ENCODE peak calls at places on chromosome 15, in eight cellular contexts. C is RWPE2; L is right cardiac atrium; D is gastrocnemius medialis; Z is aorta; T is left lung; X is heart right ventricle; O is CD8-positive, alpha-beta T cell. B is an unnamed sample. For H3K27me3, the result is how much of the 10 kb centered on the place peaks cover.

GRCh38 chr15:48761393-48762158 is 49.3 kb downstream of the CEP152 start:
- ATAC-seq in T (no peak), Z (no peak), O (no peak), C (no peak), D (no peak), X (no peak), L (no peak), B (no peak)

GRCh38 chr15:93305306-93305705 is 216.3 kb upstream of the RGMA start:
- ATAC-seq in C (no peak), T (no peak), Z (no peak), L (no peak), X (no peak), O (no peak), D (no peak), B (no peak)

GRCh38 chr15:63238796-63239195 is 38.6 kb upstream of the APH1B start:
- ATAC-seq in C (peak), D (peak), T (no peak), Z (no peak), X (peak), O (no peak), L (peak), B (peak)

GRCh38 chr15:72838311-72838731 is 54.8 kb upstream of the ADPGK start:
- ATAC-seq in C (no peak), D (peak), X (no peak), O (no peak), Z (no peak), L (peak), T (no peak), B (no peak)

GRCh38 chr15:43879386-43880355 is 52.9 kb downstream of the WDR76 start:
- ATAC-seq in D (no peak), O (no peak), C (no peak), L (peak), Z (no peak), T (no peak), X (peak), B (no peak)

GRCh38 chr15:70762469-70763119 is 764 bp downstream of the UACA start:
- ATAC-seq in Z (peak), T (peak), D (peak), O (no peak), C (peak), X (peak), L (peak), B (peak)

GRCh38 chr15:61974118-61974517 is 86.1 kb downstream of the VPS13C start:
- ATAC-seq in Z (no peak), C (no peak), D (no peak), O (no peak), L (no peak), X (no peak), T (no peak), B (no peak)

GRCh38 chr15:31016446-31016915 is 25.1 kb upstream of the MTMR10 start:
- ATAC-seq in C (peak), L (no peak), T (peak), D (no peak), Z (no peak), O (no peak), X (no peak), B (no peak)

GRCh38 chr15:40787344-40787841 is 17.6 kb downstream of the C15orf62 start:
- ATAC-seq in O (peak), L (peak), X (no peak), Z (no peak), D (no peak), T (peak), C (peak), B (no peak)

GRCh38 chr15:24919446-24919845 is 35.3 kb upstream of the SNRPN start:
- ATAC-seq in X (no peak), Z (no peak), C (peak), L (no peak), O (no peak), D (no peak), T (no peak), B (no peak)
- H3K27me3 ChIP-seq in X (under half), Z (under half), C (under half), L (under half), O (under half), D (under half), T (under half), B (under half)

DNA sequence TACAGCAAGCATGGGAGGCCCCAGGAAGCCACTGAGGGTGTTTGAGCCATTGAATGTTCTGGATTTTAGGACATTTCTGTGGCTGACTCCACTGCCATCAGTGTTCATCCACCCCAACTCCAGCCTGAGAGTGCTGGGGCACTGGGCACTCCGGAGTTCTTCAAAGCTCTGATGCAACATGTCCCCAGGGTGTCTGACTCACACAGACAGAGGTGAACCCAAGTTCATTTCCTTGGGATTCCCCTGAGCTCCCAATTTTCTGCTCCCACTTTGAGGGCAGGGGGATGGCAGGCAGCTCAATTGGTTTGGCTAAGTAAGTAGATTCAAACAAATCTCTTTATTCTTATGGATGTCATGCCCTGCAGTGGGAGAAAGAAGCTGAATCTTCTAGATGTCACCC is 2.2 kb downstream of the STRA6 start:
- ATAC-seq in Z (peak), L (peak), X (peak), C (peak), T (peak), O (no peak), D (peak), B (peak)
- H3K27ac ChIP-seq in Z (no peak), L (no peak), X (no peak), C (peak), T (no peak), O (no peak), D (no peak), B (no peak)

DNA sequence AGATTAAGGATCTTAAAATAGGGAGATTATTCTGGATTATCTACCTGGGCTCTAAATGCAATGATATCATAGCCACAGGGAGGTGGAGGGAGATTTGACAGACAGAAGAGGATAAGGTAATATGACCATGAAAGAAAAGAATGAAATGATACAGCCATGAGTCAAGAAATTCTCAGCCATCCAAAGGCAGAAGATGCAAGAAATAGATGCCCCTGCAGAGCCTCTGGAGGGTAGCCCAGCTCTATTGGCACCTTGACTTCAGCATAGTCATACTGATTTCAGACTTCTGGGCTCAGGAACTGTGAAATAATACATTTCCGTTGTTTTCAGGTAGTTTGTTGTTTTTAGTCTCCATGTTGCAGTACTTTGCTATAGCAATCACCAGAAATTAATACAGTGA is 31.9 kb upstream of the FOXB1 start:
- ATAC-seq in T (no peak), O (no peak), Z (no peak), X (no peak), C (peak), D (no peak), L (no peak), B (no peak)
- H3K27me3 ChIP-seq in T (under half), O (under half), Z (under half), X (under half), C (under half), D (under half), L (under half), B (under half)

GRCh38 chr15:91926871-91927270 is 73.4 kb downstream of the SLCO3A1 start:
- ATAC-seq in C (no peak), T (peak), X (peak), Z (peak), L (peak), O (no peak), D (peak), B (peak)

GRCh38 chr15:91924842-91925495 is 71.5 kb downstream of the SLCO3A1 start:
- ATAC-seq in X (no peak), T (no peak), O (no peak), D (no peak), L (no peak), Z (no peak), C (no peak), B (no peak)

GRCh38 chr15:91930092-91930491 is 76.6 kb downstream of the SLCO3A1 start:
- ATAC-seq in O (no peak), Z (no peak), L (no peak), T (no peak), C (no peak), X (peak), D (no peak), B (no peak)

GRCh38 chr15:91929509-91929908 is 76.0 kb downstream of the SLCO3A1 start:
- ATAC-seq in O (no peak), Z (no peak), X (peak), L (peak), C (no peak), T (peak), D (no peak), B (peak)

GRCh38 chr15:91928676-91929075 is 75.2 kb downstream of the SLCO3A1 start:
- ATAC-seq in L (no peak), O (no peak), T (peak), D (no peak), X (no peak), Z (no peak), C (no peak), B (no peak)
- H3K27ac ChIP-seq in L (no peak), O (no peak), T (no peak), D (no peak), X (no peak), Z (no peak), C (no peak), B (peak)

DNA sequence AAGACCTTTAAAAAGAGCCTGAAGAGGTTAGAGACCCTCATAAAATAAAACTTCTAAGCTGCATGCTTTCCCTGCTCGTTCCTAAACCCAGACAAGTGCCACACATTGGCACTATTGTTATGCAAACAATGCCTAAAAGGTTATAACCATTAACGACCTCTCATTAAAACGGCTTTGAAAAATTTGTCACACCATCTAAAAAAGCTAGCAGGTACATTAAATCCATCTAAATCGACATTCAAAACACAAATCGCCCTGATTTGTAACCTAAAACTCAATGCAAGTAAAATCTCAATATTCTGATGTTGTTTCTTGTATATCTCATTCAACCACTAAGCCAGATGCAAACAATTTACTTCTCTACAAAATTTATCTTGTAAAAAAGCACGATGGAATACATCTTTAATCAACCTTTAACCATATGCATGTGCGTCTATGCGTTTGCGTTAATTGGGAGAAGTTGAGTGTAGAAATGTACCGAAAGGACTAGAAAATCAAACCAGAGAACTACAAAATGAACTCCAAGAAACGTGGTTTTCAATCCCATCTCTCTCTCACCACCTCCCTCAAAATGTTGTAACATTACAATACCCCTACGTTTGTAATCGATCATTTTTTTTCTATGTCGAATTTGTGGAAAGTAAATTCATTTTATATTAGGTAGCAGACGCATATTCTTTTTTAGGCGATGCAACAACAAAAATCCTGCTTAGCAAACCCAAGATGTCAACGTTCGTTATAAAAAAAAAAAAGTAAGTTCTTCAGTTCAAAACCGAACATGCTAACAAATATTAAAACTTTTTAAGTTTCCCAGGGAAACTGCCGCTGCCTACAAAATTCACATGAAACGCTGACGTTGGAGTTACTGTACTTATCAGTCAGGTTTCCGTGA is 1.1 kb downstream of the ALDH1A2 start:
- ATAC-seq in D (no peak), X (no peak), L (no peak), Z (no peak), O (no peak), C (no peak), T (no peak), B (no peak)
- H3K27me3 ChIP-seq in D (under half), X (half or more), L (under half), Z (under half), O (under half), C (under half), T (half or more), B (half or more)

GRCh38 chr15:39578851-39579486 is 1.9 kb upstream of the THBS1 start:
- ATAC-seq in X (no peak), C (no peak), L (no peak), Z (no peak), D (no peak), O (no peak), T (no peak), B (no peak)

GRCh38 chr15:39579487-39580116 is 1.3 kb upstream of the THBS1 start:
- ATAC-seq in L (peak), X (peak), T (peak), D (peak), C (peak), Z (peak), O (no peak), B (peak)

GRCh38 chr15:39581501-39582285 is 814 bp downstream of the THBS1 start:
- ATAC-seq in X (peak), Z (peak), D (no peak), O (no peak), L (peak), T (peak), C (no peak), B (no peak)

GRCh38 chr15:39580630-39581500 is at the start of gene THBS1:
- ATAC-seq in Z (peak), O (peak), D (peak), L (peak), X (peak), C (peak), T (peak), B (peak)

GRCh38 chr15:39580117-39580629 is 706 bp upstream of the THBS1 start:
- ATAC-seq in C (peak), L (peak), X (peak), Z (peak), O (peak), T (peak), D (peak), B (peak)
- H3K27ac ChIP-seq in C (peak), L (peak), X (peak), Z (no peak), O (no peak), T (peak), D (peak), B (peak)

GRCh38 chr15:89749059-89749458 is 2.0 kb downstream of the MESP1 start:
- ATAC-seq in T (no peak), X (no peak), D (no peak), C (no peak), O (no peak), Z (no peak), L (no peak), B (no peak)

GRCh38 chr15:89749951-89750559 is 994 bp downstream of the MESP1 start:
- ATAC-seq in O (no peak), L (peak), T (peak), C (no peak), D (peak), X (no peak), Z (peak), B (peak)

GRCh38 chr15:89746386-89746974 is 4.6 kb downstream of the MESP1 start:
- ATAC-seq in Z (no peak), L (no peak), C (no peak), X (no peak), O (no peak), D (no peak), T (no peak), B (no peak)

GRCh38 chr15:89749526-89749925 is 1.5 kb downstream of the MESP1 start:
- ATAC-seq in C (no peak), L (no peak), Z (no peak), O (no peak), D (no peak), T (no peak), X (no peak), B (no peak)

DNA sequence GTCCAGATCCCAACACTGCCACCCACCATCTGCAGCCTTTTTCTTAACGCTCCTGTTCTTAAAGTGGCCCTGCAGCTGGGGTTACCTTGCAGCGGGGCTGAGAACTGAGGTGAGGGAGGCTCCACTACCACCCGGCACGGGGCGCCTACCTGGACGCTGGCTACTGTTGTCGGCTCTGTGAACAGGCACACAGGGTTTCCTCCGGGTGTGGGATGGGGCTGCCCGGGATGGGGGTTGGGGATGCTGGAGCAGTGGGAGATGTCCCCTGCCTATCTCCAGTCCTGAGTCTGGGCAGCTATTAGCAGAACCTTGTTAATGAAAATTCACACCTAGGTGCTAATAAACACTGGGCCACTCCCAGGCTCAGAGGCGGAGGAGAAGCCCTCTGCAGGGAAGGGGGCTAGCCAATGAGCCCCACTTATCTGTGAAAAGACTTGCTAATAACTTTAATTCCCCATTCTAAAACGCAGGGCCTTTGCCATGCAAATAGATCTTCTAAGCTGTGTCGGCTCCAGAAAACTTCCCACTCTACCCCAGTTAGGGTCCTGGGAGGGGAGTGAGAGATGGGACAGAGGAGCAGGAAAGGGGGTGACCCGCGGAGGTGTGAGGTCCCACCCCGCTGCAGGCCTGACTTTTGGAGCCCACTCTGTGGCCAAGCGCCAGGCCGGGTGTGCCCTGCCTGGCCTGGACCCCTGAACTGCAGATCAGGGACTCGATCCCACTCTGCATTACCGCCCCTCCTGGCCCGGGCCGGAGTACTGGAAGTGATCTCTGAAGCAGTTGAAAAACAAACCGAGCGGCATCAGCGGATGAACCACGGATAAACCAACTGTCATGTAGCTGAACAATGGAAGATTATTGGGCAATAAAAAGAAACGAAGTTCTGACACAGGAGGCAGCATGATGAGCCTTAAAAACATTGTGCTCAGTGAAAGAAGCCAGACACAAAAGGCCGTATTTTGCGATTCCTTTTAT is 3.1 kb downstream of the MESP1 start:
- ATAC-seq in D (no peak), X (no peak), O (no peak), Z (no peak), C (no peak), T (no peak), L (no peak), B (no peak)
- H3K27me3 ChIP-seq in D (under half), X (under half), O (under half), Z (under half), C (under half), T (under half), L (under half), B (under half)

DNA sequence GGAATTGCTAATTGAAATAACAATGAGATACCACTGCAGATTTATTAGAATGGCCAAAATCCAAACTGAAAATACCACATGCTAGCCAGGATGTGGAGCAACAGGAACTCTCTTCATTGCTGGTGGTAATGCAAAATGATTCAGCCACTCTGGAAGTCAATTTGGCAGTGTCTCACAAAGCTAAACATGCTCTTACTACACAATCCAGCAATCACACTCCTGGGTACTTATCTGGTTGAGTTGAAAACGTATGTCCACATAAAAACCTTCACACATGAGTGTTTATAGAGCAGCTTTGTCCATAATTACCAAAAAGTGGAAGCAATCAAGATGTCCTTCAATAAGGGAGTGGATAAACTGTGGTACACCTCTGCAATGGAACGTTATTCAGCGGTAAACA is 113.3 kb downstream of the SMAD6 start:
- ATAC-seq in D (no peak), L (no peak), X (no peak), T (peak), Z (no peak), C (peak), O (no peak), B (no peak)
- H3K27ac ChIP-seq in D (no peak), L (no peak), X (no peak), T (peak), Z (no peak), C (peak), O (no peak), B (no peak)

GRCh38 chr15:66253296-66253642 is 281 bp downstream of the MEGF11 start:
- ATAC-seq in D (no peak), Z (no peak), X (no peak), T (no peak), L (no peak), O (no peak), C (peak), B (no peak)

GRCh38 chr15:66254364-66255292 is 1.1 kb upstream of the MEGF11 start:
- ATAC-seq in L (no peak), C (no peak), O (no peak), D (no peak), T (no peak), X (no peak), Z (no peak), B (no peak)

GRCh38 chr15:66255293-66255676 is 1.7 kb upstream of the MEGF11 start:
- ATAC-seq in Z (no peak), O (no peak), L (no peak), T (no peak), X (no peak), D (no peak), C (no peak), B (no peak)

GRCh38 chr15:66252411-66253295 is 897 bp downstream of the MEGF11 start:
- ATAC-seq in Z (peak), D (peak), C (peak), L (peak), O (peak), X (peak), T (peak), B (peak)

GRCh38 chr15:66253643-66254363 is at the start of gene MEGF11:
- ATAC-seq in Z (peak), L (peak), O (no peak), D (peak), T (peak), C (peak), X (peak), B (peak)
- H3K27me3 ChIP-seq in Z (under half), L (under half), O (under half), D (half or more), T (under half), C (half or more), X (half or more), B (half or more)